ENCODE peak calls at places on chromosomes 4 and X, in nine cellular contexts. One of them, this sample, is unnamed.
A peak's percentile ranks its signal among the peaks of the same experiment; 100 is the strongest.

GRCh38 chr4:168019921-168020320 is 72.4 kb upstream of the ANXA10 start:
- DNase-seq in lower leg skin: no peak
- DNase-seq in coronary artery: no peak
- DNase-seq in stomach: no peak
- DNase-seq in pancreas: no peak
- DNase-seq in GM23248: no peak
- DNase-seq in endothelial cell of umbilical vein: no peak
- DNase-seq in hepatocyte: no peak
- DNase-seq in mammary epithelial cell: no peak
- DNase-seq in this sample: no peak

GRCh38 chr4:123398803-123399637 is 2.4 kb downstream of the SPRY1 start:
- DNase-seq in coronary artery: peak; percentile 78
- DNase-seq in GM23248: peak; percentile 75
- DNase-seq in hepatocyte: peak; percentile 77
- DNase-seq in pancreas: peak; percentile 79
- DNase-seq in lower leg skin: peak; percentile 89
- DNase-seq in stomach: peak; percentile 60
- DNase-seq in endothelial cell of umbilical vein: peak; percentile 80
- DNase-seq in mammary epithelial cell: peak; percentile 77
- DNase-seq in this sample: no peak

GRCh38 chrX:9610774-9611392 is 146.0 kb downstream of the TBL1X start:
- DNase-seq in mammary epithelial cell: no peak
- DNase-seq in pancreas: no peak
- DNase-seq in coronary artery: no peak
- DNase-seq in hepatocyte: no peak
- DNase-seq in endothelial cell of umbilical vein: peak; percentile 77
- DNase-seq in stomach: no peak
- DNase-seq in GM23248: peak; percentile 53
- DNase-seq in lower leg skin: peak; percentile 17
- DNase-seq in this sample: no peak

GRCh38 chr4:78939667-78940008 is 400 bp upstream of the PAQR3 start:
- DNase-seq in pancreas: no peak
- DNase-seq in stomach: no peak
- DNase-seq in hepatocyte: no peak
- DNase-seq in mammary epithelial cell: no peak
- DNase-seq in GM23248: no peak
- DNase-seq in coronary artery: no peak
- DNase-seq in lower leg skin: no peak
- DNase-seq in endothelial cell of umbilical vein: no peak
- DNase-seq in this sample: no peak

GRCh38 chr4:112327950-112328349 is 30.8 kb downstream of the ALPK1 start:
- DNase-seq in mammary epithelial cell: peak; percentile 45
- DNase-seq in hepatocyte: peak; percentile 56
- DNase-seq in pancreas: no peak
- DNase-seq in GM23248: peak; percentile 70
- DNase-seq in stomach: no peak
- DNase-seq in coronary artery: no peak
- DNase-seq in endothelial cell of umbilical vein: peak; percentile 60
- DNase-seq in lower leg skin: no peak
- DNase-seq in this sample: no peak

GRCh38 chr4:159684061-159684460 is 581.2 kb downstream of the RAPGEF2 start:
- DNase-seq in hepatocyte: no peak
- DNase-seq in stomach: no peak
- DNase-seq in GM23248: no peak
- DNase-seq in pancreas: no peak
- DNase-seq in lower leg skin: no peak
- DNase-seq in endothelial cell of umbilical vein: no peak
- DNase-seq in mammary epithelial cell: peak; percentile 29
- DNase-seq in coronary artery: no peak
- DNase-seq in this sample: no peak

GRCh38 chr4:186651181-186651603 is 72.5 kb downstream of the FAT1 start:
- DNase-seq in lower leg skin: no peak
- DNase-seq in pancreas: no peak
- DNase-seq in endothelial cell of umbilical vein: no peak
- DNase-seq in GM23248: no peak
- DNase-seq in stomach: no peak
- DNase-seq in mammary epithelial cell: no peak
- DNase-seq in coronary artery: no peak
- DNase-seq in hepatocyte: no peak
- DNase-seq in this sample: no peak

GRCh38 chr4:185634066-185634652 is 98.9 kb upstream of the PDLIM3 start:
- DNase-seq in mammary epithelial cell: no peak
- DNase-seq in lower leg skin: no peak
- DNase-seq in hepatocyte: no peak
- DNase-seq in endothelial cell of umbilical vein: no peak
- DNase-seq in coronary artery: no peak
- DNase-seq in GM23248: no peak
- DNase-seq in stomach: no peak
- DNase-seq in pancreas: no peak
- DNase-seq in this sample: no peak

GRCh38 chrX:47030339-47030738 is 47.9 kb upstream of the RGN start:
- DNase-seq in pancreas: no peak
- DNase-seq in stomach: no peak
- DNase-seq in hepatocyte: peak; percentile 71
- DNase-seq in lower leg skin: no peak
- DNase-seq in GM23248: peak; percentile 58
- DNase-seq in coronary artery: no peak
- DNase-seq in mammary epithelial cell: peak; percentile 40
- DNase-seq in endothelial cell of umbilical vein: peak; percentile 69
- DNase-seq in this sample: no peak

GRCh38 chr4:113328514-113328913 is 279.1 kb downstream of the ANK2 start:
- DNase-seq in GM23248: peak; percentile 23
- DNase-seq in endothelial cell of umbilical vein: no peak
- DNase-seq in hepatocyte: peak; percentile 7
- DNase-seq in pancreas: no peak
- DNase-seq in coronary artery: no peak
- DNase-seq in stomach: no peak
- DNase-seq in mammary epithelial cell: no peak
- DNase-seq in lower leg skin: no peak
- DNase-seq in this sample: no peak

GRCh38 chr4:133270021-133270570 is 121.0 kb downstream of the PCDH10 start:
- DNase-seq in stomach: no peak
- DNase-seq in mammary epithelial cell: no peak
- DNase-seq in lower leg skin: no peak
- DNase-seq in pancreas: no peak
- DNase-seq in GM23248: no peak
- DNase-seq in coronary artery: no peak
- DNase-seq in endothelial cell of umbilical vein: no peak
- DNase-seq in hepatocyte: peak; percentile 23
- DNase-seq in this sample: no peak

GRCh38 chr4:4492161-4492847 is 49.5 kb downstream of the STX18 start:
- DNase-seq in stomach: no peak
- DNase-seq in coronary artery: no peak
- DNase-seq in endothelial cell of umbilical vein: peak; percentile 86
- DNase-seq in GM23248: peak; percentile 79
- DNase-seq in lower leg skin: no peak
- DNase-seq in mammary epithelial cell: no peak
- DNase-seq in pancreas: no peak
- DNase-seq in hepatocyte: no peak
- DNase-seq in this sample: peak; percentile 49

GRCh38 chr4:158008551-158009218 is 164.1 kb downstream of the GASK1B start:
- DNase-seq in endothelial cell of umbilical vein: peak; percentile 88
- DNase-seq in pancreas: no peak
- DNase-seq in hepatocyte: no peak
- DNase-seq in coronary artery: no peak
- DNase-seq in mammary epithelial cell: peak; percentile 37
- DNase-seq in lower leg skin: no peak
- DNase-seq in stomach: no peak
- DNase-seq in GM23248: peak; percentile 36
- DNase-seq in this sample: no peak

GRCh38 chrX:74118503-74118902 is 185.5 kb upstream of the ZCCHC13 start:
- DNase-seq in stomach: no peak
- DNase-seq in hepatocyte: no peak
- DNase-seq in pancreas: no peak
- DNase-seq in mammary epithelial cell: peak; percentile 11
- DNase-seq in GM23248: peak; percentile 6
- DNase-seq in coronary artery: no peak
- DNase-seq in endothelial cell of umbilical vein: no peak
- DNase-seq in lower leg skin: no peak
- DNase-seq in this sample: no peak

GRCh38 chr4:122623637-122624036 is 2.8 kb upstream of the IL21 start:
- DNase-seq in stomach: no peak
- DNase-seq in endothelial cell of umbilical vein: no peak
- DNase-seq in lower leg skin: no peak
- DNase-seq in coronary artery: no peak
- DNase-seq in mammary epithelial cell: no peak
- DNase-seq in hepatocyte: no peak
- DNase-seq in pancreas: no peak
- DNase-seq in GM23248: no peak
- DNase-seq in this sample: no peak

GRCh38 chr4:66294626-66295025 is 624.3 kb upstream of the EPHA5 start:
- DNase-seq in GM23248: no peak
- DNase-seq in lower leg skin: no peak
- DNase-seq in mammary epithelial cell: peak; percentile 6
- DNase-seq in stomach: no peak
- DNase-seq in hepatocyte: no peak
- DNase-seq in endothelial cell of umbilical vein: no peak
- DNase-seq in pancreas: no peak
- DNase-seq in coronary artery: no peak
- DNase-seq in this sample: no peak

GRCh38 chrX:47831788-47832187 is 4.9 kb upstream of the ZNF81 start:
- DNase-seq in stomach: peak; percentile 51
- DNase-seq in lower leg skin: no peak
- DNase-seq in pancreas: no peak
- DNase-seq in coronary artery: no peak
- DNase-seq in GM23248: peak; percentile 52
- DNase-seq in mammary epithelial cell: peak; percentile 21
- DNase-seq in endothelial cell of umbilical vein: peak; percentile 31
- DNase-seq in hepatocyte: peak; percentile 47
- DNase-seq in this sample: no peak

GRCh38 chr4:139403457-139403856 is 50.5 kb upstream of the RAB33B start:
- DNase-seq in GM23248: no peak
- DNase-seq in pancreas: no peak
- DNase-seq in coronary artery: no peak
- DNase-seq in stomach: no peak
- DNase-seq in hepatocyte: no peak
- DNase-seq in lower leg skin: no peak
- DNase-seq in mammary epithelial cell: no peak
- DNase-seq in endothelial cell of umbilical vein: peak; percentile 41
- DNase-seq in this sample: no peak

GRCh38 chr4:164571593-164572385 is 182.1 kb upstream of the SMIM31 start:
- DNase-seq in lower leg skin: no peak
- DNase-seq in pancreas: no peak
- DNase-seq in hepatocyte: no peak
- DNase-seq in stomach: no peak
- DNase-seq in GM23248: peak; percentile 2
- DNase-seq in mammary epithelial cell: peak; percentile 38
- DNase-seq in endothelial cell of umbilical vein: no peak
- DNase-seq in coronary artery: no peak
- DNase-seq in this sample: no peak

GRCh38 chrX:153642655-153643430 is 4.2 kb upstream of the DUSP9 start:
- DNase-seq in hepatocyte: no peak
- DNase-seq in coronary artery: no peak
- DNase-seq in pancreas: peak; percentile 75
- DNase-seq in stomach: no peak
- DNase-seq in mammary epithelial cell: no peak
- DNase-seq in lower leg skin: peak; percentile 77
- DNase-seq in endothelial cell of umbilical vein: no peak
- DNase-seq in GM23248: no peak
- DNase-seq in this sample: no peak

GRCh38 chr4:169922632-169923276 is 103.4 kb downstream of the MFAP3L start:
- DNase-seq in endothelial cell of umbilical vein: no peak
- DNase-seq in stomach: no peak
- DNase-seq in GM23248: peak; percentile 62
- DNase-seq in coronary artery: no peak
- DNase-seq in pancreas: no peak
- DNase-seq in mammary epithelial cell: peak; percentile 48
- DNase-seq in hepatocyte: no peak
- DNase-seq in lower leg skin: no peak
- DNase-seq in this sample: no peak

GRCh38 chr4:34850983-34851382 is 1393.3 kb downstream of the ARAP2 start:
- DNase-seq in endothelial cell of umbilical vein: no peak
- DNase-seq in GM23248: no peak
- DNase-seq in stomach: no peak
- DNase-seq in mammary epithelial cell: no peak
- DNase-seq in coronary artery: no peak
- DNase-seq in lower leg skin: no peak
- DNase-seq in pancreas: no peak
- DNase-seq in hepatocyte: no peak
- DNase-seq in this sample: peak; percentile 30

GRCh38 chr4:95107635-95108034 is 349.9 kb downstream of the BMPR1B start:
- DNase-seq in GM23248: peak; percentile 68
- DNase-seq in endothelial cell of umbilical vein: peak; percentile 59
- DNase-seq in lower leg skin: no peak
- DNase-seq in pancreas: no peak
- DNase-seq in hepatocyte: peak; percentile 55
- DNase-seq in mammary epithelial cell: peak; percentile 39
- DNase-seq in stomach: peak; percentile 70
- DNase-seq in coronary artery: no peak
- DNase-seq in this sample: no peak

GRCh38 chr4:2933566-2934076 is 29.6 kb downstream of the NOP14 start:
- DNase-seq in GM23248: peak; percentile 55
- DNase-seq in stomach: no peak
- DNase-seq in mammary epithelial cell: no peak
- DNase-seq in endothelial cell of umbilical vein: peak; percentile 33
- DNase-seq in hepatocyte: no peak
- DNase-seq in coronary artery: peak; percentile 79
- DNase-seq in pancreas: peak; percentile 85
- DNase-seq in lower leg skin: no peak
- DNase-seq in this sample: no peak
- H3K4me3 ChIP-seq in GM23248: peak overlapping the region; percentile 66
- H3K4me3 ChIP-seq in stomach: peak overlapping the region; percentile 93
- H3K4me3 ChIP-seq in mammary epithelial cell: peak overlapping the region; percentile 78
- H3K4me3 ChIP-seq in endothelial cell of umbilical vein: peak overlapping the region; percentile 57
- H3K4me3 ChIP-seq in hepatocyte: peak overlapping the region; percentile 87
- H3K4me3 ChIP-seq in coronary artery: peak overlapping the region; percentile 98
- H3K4me3 ChIP-seq in pancreas: peak overlapping the region; percentile 99
- H3K4me3 ChIP-seq in lower leg skin: peak overlapping the region; percentile 24
- H3K4me3 ChIP-seq in this sample: peak overlapping the region; percentile 80

GRCh38 chr4:174154455-174154854 is 129.0 kb downstream of the FBXO8 start:
- DNase-seq in pancreas: no peak
- DNase-seq in lower leg skin: no peak
- DNase-seq in mammary epithelial cell: peak; percentile 50
- DNase-seq in stomach: no peak
- DNase-seq in hepatocyte: peak; percentile 42
- DNase-seq in endothelial cell of umbilical vein: peak; percentile 4
- DNase-seq in GM23248: peak; percentile 89
- DNase-seq in coronary artery: no peak
- DNase-seq in this sample: peak; percentile 7
- H3K4me3 ChIP-seq in pancreas: no peak overlapping the region
- H3K4me3 ChIP-seq in lower leg skin: no peak overlapping the region
- H3K4me3 ChIP-seq in mammary epithelial cell: no peak overlapping the region
- H3K4me3 ChIP-seq in stomach: peak overlapping the region; percentile 28
- H3K4me3 ChIP-seq in hepatocyte: peak overlapping the region; percentile 2
- H3K4me3 ChIP-seq in endothelial cell of umbilical vein: no peak overlapping the region
- H3K4me3 ChIP-seq in GM23248: peak overlapping the region; percentile 80
- H3K4me3 ChIP-seq in coronary artery: peak overlapping the region; percentile 60
- H3K4me3 ChIP-seq in this sample: peak overlapping the region; percentile 27

GRCh38 chr4:174521800-174522182 is 497 bp downstream of the HPGD start:
- DNase-seq in mammary epithelial cell: peak; percentile 22
- DNase-seq in hepatocyte: peak; percentile 60
- DNase-seq in stomach: peak; percentile 54
- DNase-seq in GM23248: peak; percentile 15
- DNase-seq in pancreas: no peak
- DNase-seq in coronary artery: no peak
- DNase-seq in endothelial cell of umbilical vein: no peak
- DNase-seq in lower leg skin: no peak
- DNase-seq in this sample: no peak
- H3K4me3 ChIP-seq in mammary epithelial cell: peak overlapping the region; percentile 59
- H3K4me3 ChIP-seq in hepatocyte: peak overlapping the region; percentile 57
- H3K4me3 ChIP-seq in stomach: peak overlapping the region; percentile 65
- H3K4me3 ChIP-seq in GM23248: peak overlapping the region; percentile 71
- H3K4me3 ChIP-seq in pancreas: peak overlapping the region; percentile 71
- H3K4me3 ChIP-seq in coronary artery: peak overlapping the region; percentile 75
- H3K4me3 ChIP-seq in endothelial cell of umbilical vein: no peak overlapping the region
- H3K4me3 ChIP-seq in lower leg skin: peak overlapping the region; percentile 60
- H3K4me3 ChIP-seq in this sample: peak overlapping the region; percentile 27

GRCh38 chr4:76831475-76832390 is 66.2 kb downstream of the SOWAHB start:
- DNase-seq in GM23248: no peak
- DNase-seq in mammary epithelial cell: no peak
- DNase-seq in hepatocyte: peak; percentile 39
- DNase-seq in stomach: no peak
- DNase-seq in pancreas: peak; percentile 37
- DNase-seq in lower leg skin: no peak
- DNase-seq in coronary artery: no peak
- DNase-seq in endothelial cell of umbilical vein: peak; percentile 60
- DNase-seq in this sample: no peak
- H3K4me3 ChIP-seq in GM23248: peak overlapping the region; percentile 33
- H3K4me3 ChIP-seq in mammary epithelial cell: no peak overlapping the region
- H3K4me3 ChIP-seq in hepatocyte: no peak overlapping the region
- H3K4me3 ChIP-seq in stomach: no peak overlapping the region
- H3K4me3 ChIP-seq in pancreas: peak overlapping the region; percentile 22
- H3K4me3 ChIP-seq in lower leg skin: no peak overlapping the region
- H3K4me3 ChIP-seq in coronary artery: peak overlapping the region; percentile 18
- H3K4me3 ChIP-seq in endothelial cell of umbilical vein: no peak overlapping the region
- H3K4me3 ChIP-seq in this sample: no peak overlapping the region

This sample was measured in BJ.